ENCODE peak calls at places on chromosomes 16 and 17, in four cellular contexts. One of them, this sample, is unnamed.

GRCh38 chr16:85637808-85638186 is 24.7 kb downstream of the GSE1 start:
- DNase-seq in AML-193: no peak
- DNase-seq in midbrain: peak
- DNase-seq in NCI-H345: no peak
- DNase-seq in this sample: no peak

GRCh38 chr17:64692187-64692586 is 30.1 kb upstream of the SMURF2 start:
- DNase-seq in midbrain: no peak
- DNase-seq in NCI-H345: no peak
- DNase-seq in AML-193: no peak
- DNase-seq in this sample: no peak

GRCh38 chr17:56047321-56047720 is 106.0 kb upstream of the ANKFN1 start:
- DNase-seq in midbrain: no peak
- DNase-seq in NCI-H345: no peak
- DNase-seq in AML-193: no peak
- DNase-seq in this sample: no peak

GRCh38 chr16:76277099-76278030 is at the start of gene CNTNAP4:
- DNase-seq in AML-193: no peak
- DNase-seq in NCI-H345: no peak
- DNase-seq in midbrain: peak
- DNase-seq in this sample: no peak

GRCh38 chr17:48162946-48163506 is 55.5 kb downstream of the SNX11 start:
- DNase-seq in NCI-H345: no peak
- DNase-seq in AML-193: no peak
- DNase-seq in midbrain: no peak
- DNase-seq in this sample: no peak

GRCh38 chr17:43444223-43445008 is 39.4 kb upstream of the DHX8 start:
- DNase-seq in NCI-H345: no peak
- DNase-seq in midbrain: no peak
- DNase-seq in AML-193: no peak
- DNase-seq in this sample: no peak

GRCh38 chr16:73172621-73173312 is 124.8 kb upstream of the ZFHX3 start:
- DNase-seq in midbrain: no peak
- DNase-seq in NCI-H345: peak
- DNase-seq in AML-193: no peak
- DNase-seq in this sample: no peak

GRCh38 chr17:62076864-62077788 is 12.0 kb upstream of the MED13 start:
- DNase-seq in midbrain: no peak
- DNase-seq in AML-193: no peak
- DNase-seq in NCI-H345: no peak
- DNase-seq in this sample: no peak

GRCh38 chr17:54694287-54694887 is 206.3 kb upstream of the TOM1L1 start:
- DNase-seq in AML-193: no peak
- DNase-seq in midbrain: no peak
- DNase-seq in NCI-H345: no peak
- DNase-seq in this sample: no peak

GRCh38 chr17:65886240-65886639 is 305.7 kb downstream of the CEP112 start:
- DNase-seq in AML-193: no peak
- DNase-seq in NCI-H345: no peak
- DNase-seq in midbrain: no peak
- DNase-seq in this sample: no peak

GRCh38 chr17:50682938-50683337 is 24.8 kb downstream of the ANKRD40 start:
- DNase-seq in AML-193: no peak
- DNase-seq in NCI-H345: no peak
- DNase-seq in midbrain: no peak
- DNase-seq in this sample: no peak

This sample was measured in SIG-M5.